ENCODE peak calls at places on chromosomes 12 and 14, in five cellular contexts. T is stimulated activated CD8-positive, alpha-beta memory T cell treated with anti-CD3 and anti-CD28 coated beads, Interleukin-4, amount 100 ng/mL, for 4 hours; N is substantia nigra; I is HFF-Myc; V is NCI-H460. L is an unnamed sample.

GRCh38 chr12:122834229-122834920 is 882 bp upstream of the HIP1R start:
- DNase-seq in T (no peak), N (peak), I (no peak), V (peak), L (peak)

GRCh38 chr14:104639889-104640548 is 35.4 kb upstream of the TMEM179 start:
- DNase-seq in T (no peak), N (peak), I (peak), V (peak), L (peak)

GRCh38 chr12:5076761-5077160 is 33.1 kb downstream of the KCNA5 start:
- DNase-seq in T (no peak), N (no peak), I (no peak), V (no peak), L (no peak)

GRCh38 chr12:116159175-116159574 is 118.3 kb downstream of the MED13L start:
- DNase-seq in T (no peak), N (no peak), I (no peak), V (no peak), L (no peak)

GRCh38 chr14:69610859-69611263 is 535 bp upstream of the SUSD6 start:
- DNase-seq in T (no peak), N (no peak), I (no peak), V (no peak), L (peak)

GRCh38 chr14:101078892-101079221 is 175.3 kb upstream of the RTL1 start:
- DNase-seq in T (no peak), N (no peak), I (no peak), V (no peak), L (no peak)

GRCh38 chr12:114656906-114657596 is 26.9 kb downstream of the TBX3 start:
- DNase-seq in T (no peak), N (no peak), I (no peak), V (no peak), L (no peak)

GRCh38 chr12:117189725-117190209 is 503 bp downstream of the FBXO21 start:
- DNase-seq in T (peak), N (peak), I (no peak), V (no peak), L (peak)

GRCh38 chr14:104425171-104425681 is 154.3 kb upstream of the C14orf180 start:
- DNase-seq in T (no peak), N (no peak), I (no peak), V (no peak), L (no peak)

GRCh38 chr14:65709576-65709975 is 297.0 kb downstream of the FUT8 start:
- DNase-seq in T (no peak), N (no peak), I (no peak), V (no peak), L (no peak)

GRCh38 chr12:107079172-107080011 is 14.0 kb downstream of the CRY1 start:
- DNase-seq in T (no peak), N (no peak), I (no peak), V (peak), L (peak)

GRCh38 chr12:10501031-10501430 is 4.7 kb upstream of the EIF2S3B start:
- DNase-seq in T (no peak), N (no peak), I (no peak), V (peak), L (peak)

GRCh38 chr12:66129934-66130266 is 650 bp downstream of the LLPH start:
- DNase-seq in T (no peak), N (no peak), I (no peak), V (no peak), L (peak)

GRCh38 chr12:22535038-22535437 is 9.3 kb downstream of the C2CD5 start:
- DNase-seq in T (no peak), N (no peak), I (no peak), V (no peak), L (no peak)

GRCh38 chr12:91882910-91883309 is 262.7 kb downstream of the BTG1 start:
- DNase-seq in T (no peak), N (no peak), I (no peak), V (no peak), L (no peak)

GRCh38 chr12:6554168-6554989 is 1.5 kb downstream of the IFFO1 start:
- DNase-seq in T (no peak), N (peak), I (no peak), V (no peak), L (peak)